ENCODE peak calls at places on chromosomes 5 and 9, in eight cellular contexts. Q, X, I, J, W, O, G and V are unnamed samples.

GRCh38 chr5:147234825-147235635 is at the start of gene STK32A:
- DNase-seq in X (no peak), G (peak; percentile 53), I (peak; percentile 83), J (peak; percentile 10), W (peak; percentile 84), Q (peak; percentile 82), O (no peak), V (no peak)

GRCh38 chr5:4005335-4005734 is 409.7 kb downstream of the IRX1 start:
- DNase-seq in X (no peak), O (no peak), I (no peak), G (no peak), W (no peak), J (no peak), Q (no peak), V (no peak)

GRCh38 chr5:135466178-135467050 is 14.3 kb upstream of the TIFAB start:
- DNase-seq in W (peak; percentile 83), Q (peak; percentile 92), G (peak; percentile 82), I (peak; percentile 81), J (peak; percentile 64), X (peak; percentile 65), O (peak; percentile 67), V (peak; percentile 81)

GRCh38 chr5:55650391-55650790 is 61.7 kb downstream of the SLC38A9 start:
- DNase-seq in J (peak; percentile 51), O (peak; percentile 89), I (no peak), G (no peak), Q (no peak), W (no peak), X (no peak), V (no peak)

GRCh38 chr5:175696139-175696854 is 38.4 kb downstream of the HRH2 start:
- DNase-seq in Q (peak; percentile 75), I (peak; percentile 72), G (no peak), J (no peak), O (no peak), X (peak; percentile 56), W (peak; percentile 90), V (peak; percentile 89)

GRCh38 chr5:57724836-57725235 is 242.2 kb upstream of the ACTBL2 start:
- DNase-seq in Q (no peak), W (no peak), O (peak; percentile 37), J (no peak), G (no peak), I (no peak), X (no peak), V (no peak)

GRCh38 chr5:148665431-148665830 is 11.1 kb upstream of the HTR4 start:
- DNase-seq in J (no peak), W (no peak), Q (no peak), G (no peak), I (no peak), X (no peak), O (no peak), V (no peak)

GRCh38 chr9:78314953-78315870 is 18.3 kb downstream of the PSAT1 start:
- DNase-seq in G (no peak), Q (no peak), X (no peak), J (peak; percentile 33), W (no peak), I (peak; percentile 12), O (peak; percentile 39), V (no peak)

GRCh38 chr5:26323794-26324193 is 714.6 kb downstream of the CDH9 start:
- DNase-seq in W (no peak), O (no peak), X (no peak), J (no peak), I (no peak), G (no peak), Q (peak; percentile 66), V (no peak)

GRCh38 chr9:10649076-10649475 is 36.3 kb upstream of the PTPRD start:
- DNase-seq in J (no peak), O (no peak), Q (no peak), G (no peak), I (no peak), W (no peak), X (no peak), V (no peak)

GRCh38 chr9:20236676-20237075 is 385.6 kb downstream of the MLLT3 start:
- DNase-seq in G (peak; percentile 14), W (no peak), X (no peak), J (no peak), I (no peak), O (no peak), Q (no peak), V (no peak)

GRCh38 chr9:71768388-71769174 is at the start of gene CEMIP2:
- DNase-seq in J (peak; percentile 90), G (peak; percentile 79), Q (peak; percentile 96), X (peak; percentile 86), I (peak; percentile 92), O (peak; percentile 85), W (peak; percentile 94), V (peak; percentile 91)

GRCh38 chr9:18747590-18747989 is 273.6 kb downstream of the ADAMTSL1 start:
- DNase-seq in O (peak; percentile 56), Q (no peak), I (peak; percentile 25), X (no peak), G (no peak), J (peak; percentile 26), W (no peak), V (no peak)

GRCh38 chr5:179732918-179733763 is 519 bp downstream of the MAML1 start:
- DNase-seq in J (peak; percentile 40), I (peak; percentile 58), X (peak; percentile 50), O (peak; percentile 40), Q (no peak), G (peak; percentile 29), W (peak; percentile 64), V (peak; percentile 48)

GRCh38 chr5:99088309-99088708 is 159.5 kb upstream of the CHD1 start:
- DNase-seq in W (no peak), J (no peak), G (no peak), I (no peak), Q (no peak), X (no peak), O (no peak), V (no peak)

GRCh38 chr9:93080406-93080805 is 15.6 kb upstream of the CARD19 start:
- DNase-seq in G (no peak), O (no peak), J (no peak), I (no peak), Q (peak; percentile 53), X (no peak), W (peak; percentile 28), V (peak; percentile 0)

GRCh38 chr9:135887021-135887507 is 20.3 kb downstream of the CAMSAP1 start:
- DNase-seq in G (no peak), O (no peak), X (no peak), Q (no peak), W (peak; percentile 55), J (peak; percentile 40), I (peak; percentile 86), V (no peak)

GRCh38 chr5:175823731-175824525 is 47.5 kb upstream of the CPLX2 start:
- DNase-seq in G (no peak), Q (no peak), I (no peak), W (no peak), X (no peak), O (no peak), J (no peak), V (no peak)

GRCh38 chr5:34526682-34527305 is 129.3 kb upstream of the RAI14 start:
- DNase-seq in X (peak; percentile 30), J (no peak), I (no peak), O (no peak), W (no peak), G (no peak), Q (no peak), V (no peak)

GRCh38 chr9:109101810-109102209 is 17.9 kb downstream of the TMEM245 start:
- DNase-seq in O (peak; percentile 93), Q (no peak), X (peak; percentile 80), W (no peak), G (no peak), J (peak; percentile 54), I (no peak), V (peak; percentile 28)

GRCh38 chr5:19928556-19929421 is 59.2 kb downstream of the CDH18 start:
- DNase-seq in I (no peak), O (peak; percentile 85), G (no peak), J (peak; percentile 87), W (no peak), Q (no peak), X (no peak), V (no peak)

GRCh38 chr9:115691686-115692085 is 461.9 kb upstream of the PAPPA start:
- DNase-seq in J (peak; percentile 74), G (no peak), X (no peak), Q (no peak), W (no peak), O (peak; percentile 83), I (no peak), V (no peak)

GRCh38 chr5:116751684-116752083 is 177.1 kb upstream of the SEMA6A start:
- DNase-seq in J (no peak), Q (no peak), W (no peak), O (no peak), X (no peak), G (no peak), I (no peak), V (no peak)

GRCh38 chr9:131426545-131426944 is 32.7 kb downstream of the PRRC2B start:
- DNase-seq in Q (no peak), J (no peak), O (no peak), I (no peak), W (no peak), X (no peak), G (no peak), V (no peak)

GRCh38 chr9:134390537-134390936 is 64.3 kb downstream of the RXRA start:
- DNase-seq in W (no peak), G (no peak), J (no peak), I (no peak), O (no peak), Q (no peak), X (peak; percentile 83), V (peak; percentile 98)

GRCh38 chr5:100505984-100506670 is 29.0 kb upstream of the FAM174A start:
- DNase-seq in J (peak; percentile 97), W (no peak), O (peak; percentile 91), G (no peak), X (no peak), Q (no peak), I (peak; percentile 30), V (no peak)
- TF ChIP-seq CTCF in J (no peak), W (no peak), O (no peak), G (no peak), X (no peak), Q (peak; percentile 52), I (peak; percentile 21), V (no peak)

GRCh38 chr9:8589476-8589875 is 789.9 kb upstream of the DMAC1 start:
- DNase-seq in O (no peak), G (no peak), I (no peak), W (no peak), J (no peak), X (no peak), Q (no peak), V (no peak)
- TF ChIP-seq CTCF in O (no peak), G (no peak), I (no peak), W (no peak), J (no peak), X (no peak), Q (no peak), V (no peak)

DNA sequence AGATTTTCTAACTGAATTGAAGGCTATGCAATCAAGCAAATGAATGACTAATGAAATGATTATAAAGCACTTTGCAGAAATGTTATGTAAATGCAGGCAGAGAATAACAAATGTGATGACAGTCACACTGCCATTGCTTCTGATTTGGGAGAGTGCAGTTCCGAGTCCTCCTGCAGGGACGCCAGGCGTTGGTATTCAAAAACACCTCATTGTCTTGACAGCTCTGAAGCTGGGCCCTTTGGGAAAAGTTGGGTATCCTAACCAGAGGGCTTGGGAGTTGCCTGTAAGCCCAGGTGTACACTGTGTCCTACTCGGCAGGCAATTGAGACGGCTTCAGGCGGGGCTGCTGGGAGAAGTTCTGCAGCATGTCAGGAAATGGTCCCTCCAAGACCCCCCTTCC is 57.8 kb downstream of the C5orf15 start:
- DNase-seq in O (no peak), X (no peak), W (no peak), Q (no peak), I (no peak), J (no peak), G (no peak), V (no peak)
- TF ChIP-seq CTCF in O (no peak), X (no peak), W (no peak), Q (no peak), I (no peak), J (no peak), G (no peak), V (no peak)

GRCh38 chr9:36911037-36911436 is 123.0 kb downstream of the PAX5 start:
- DNase-seq in O (no peak), X (no peak), W (no peak), I (no peak), G (no peak), J (no peak), Q (no peak), V (no peak)
- TF ChIP-seq CTCF in O (no peak), X (peak; percentile 4), W (no peak), I (no peak), G (no peak), J (no peak), Q (no peak), V (no peak)